ENCODE peak calls at places on chromosomes 6 and 20, in six cellular contexts. V, K, X, C, J and H are unnamed samples.

GRCh38 chr20:36092424-36093024 is 62.0 kb upstream of the EPB41L1 start:
- DNase-seq in V (no peak), K (no peak), X (peak), C (no peak), J (peak), H (no peak)

GRCh38 chr6:140494321-140495085 is 1120.1 kb upstream of the CITED2 start:
- DNase-seq in V (peak), K (no peak), X (no peak), C (no peak), J (peak), H (no peak)

GRCh38 chr6:52663120-52663934 is 7.6 kb upstream of the TMEM14A start:
- DNase-seq in V (peak), K (no peak), X (peak), C (peak), J (peak), H (peak)

GRCh38 chr6:111242452-111242851 is 155.1 kb downstream of the SLC16A10 start:
- DNase-seq in V (peak), K (no peak), X (no peak), C (no peak), J (peak), H (no peak)

GRCh38 chr6:36387440-36388303 is at the start of gene ETV7:
- DNase-seq in V (no peak), K (no peak), X (peak), C (peak), J (peak), H (no peak)

GRCh38 chr6:26411751-26412150 is 9.7 kb downstream of the BTN3A1 start:
- DNase-seq in V (peak), K (no peak), X (no peak), C (no peak), J (peak), H (no peak)

GRCh38 chr6:75483136-75483952 is 10.3 kb downstream of the FILIP1 start:
- DNase-seq in V (no peak), K (no peak), X (no peak), C (no peak), J (no peak), H (no peak)

GRCh38 chr6:143528164-143528811 is 16.8 kb upstream of the FUCA2 start:
- DNase-seq in V (no peak), K (no peak), X (no peak), C (no peak), J (no peak), H (no peak)

GRCh38 chr6:139240161-139241010 is 51.4 kb downstream of the TXLNB start:
- DNase-seq in V (peak), K (no peak), X (no peak), C (no peak), J (peak), H (peak)

GRCh38 chr6:15132854-15133670 is 112.8 kb upstream of the JARID2 start:
- DNase-seq in V (peak), K (no peak), X (no peak), C (no peak), J (peak), H (no peak)

GRCh38 chr6:33254591-33254990 is 17.1 kb downstream of the VPS52 start:
- DNase-seq in V (no peak), K (no peak), X (no peak), C (no peak), J (no peak), H (no peak)

GRCh38 chr20:13685623-13686022 is 46.9 kb upstream of the TASP1 start:
- DNase-seq in V (no peak), K (no peak), X (no peak), C (no peak), J (no peak), H (no peak)

GRCh38 chr6:154852700-154853099 is 119.5 kb downstream of the SCAF8 start:
- DNase-seq in V (peak), K (no peak), X (no peak), C (no peak), J (peak), H (no peak)

GRCh38 chr20:16518068-16518783 is 55.0 kb downstream of the KIF16B start:
- DNase-seq in V (peak), K (no peak), X (peak), C (peak), J (peak), H (peak)

GRCh38 chr6:38876470-38876869 is 161.4 kb downstream of the DNAH8 start:
- DNase-seq in V (peak), K (no peak), X (peak), C (peak), J (no peak), H (peak)

GRCh38 chr6:114735118-114735730 is 392.4 kb upstream of the HS3ST5 start:
- DNase-seq in V (no peak), K (no peak), X (no peak), C (no peak), J (peak), H (no peak)

GRCh38 chr6:89984926-89985743 is 90.9 kb downstream of the GJA10 start:
- DNase-seq in V (peak), K (no peak), X (peak), C (no peak), J (peak), H (peak)

GRCh38 chr20:62604796-62605195 is 37.5 kb upstream of the SLCO4A1 start:
- DNase-seq in V (no peak), K (no peak), X (no peak), C (no peak), J (no peak), H (no peak)

GRCh38 chr6:168071620-168072019 is 7.4 kb downstream of the FRMD1 start:
- DNase-seq in V (no peak), K (no peak), X (no peak), C (no peak), J (no peak), H (no peak)

GRCh38 chr6:106017454-106017853 is 68.7 kb upstream of the PRDM1 start:
- DNase-seq in V (no peak), K (no peak), X (no peak), C (no peak), J (no peak), H (no peak)

GRCh38 chr6:16334671-16335070 is 96.3 kb downstream of the GMPR start:
- DNase-seq in V (peak), K (peak), X (peak), C (no peak), J (peak), H (no peak)

GRCh38 chr6:143187173-143187908 is 126.7 kb downstream of the AIG1 start:
- DNase-seq in V (peak), K (no peak), X (peak), C (no peak), J (peak), H (peak)

GRCh38 chr20:38143646-38144554 is 21.2 kb downstream of the TGM2 start:
- DNase-seq in V (peak), K (peak), X (peak), C (no peak), J (peak), H (peak)

GRCh38 chr20:4046311-4046924 is 31.1 kb upstream of the RNF24 start:
- DNase-seq in V (no peak), K (no peak), X (no peak), C (no peak), J (no peak), H (no peak)

GRCh38 chr6:56890683-56891429 is 64.1 kb upstream of the BEND6 start:
- DNase-seq in V (peak), K (no peak), X (peak), C (no peak), J (peak), H (peak)